ENCODE peak calls at places on chromosomes 7 and 10, in nine cellular contexts. R, C, I, G, X, O, D, V and J are unnamed samples.
A peak's percentile ranks its signal among the peaks of the same experiment; 100 is the strongest.

GRCh38 chr7:12921751-12922345 is 234.4 kb downstream of the ARL4A start:
- DNase-seq in G (no peak), O (no peak), I (no peak), V (no peak), R (no peak), D (no peak), X (no peak), C (peak; percentile 30), J (no peak)

GRCh38 chr10:33537066-33537465 is 202.6 kb upstream of the NRP1 start:
- DNase-seq in D (no peak), O (no peak), G (no peak), R (no peak), I (no peak), X (no peak), C (no peak), V (no peak), J (no peak)

GRCh38 chr10:34864156-34865075 is 49.3 kb upstream of the PARD3 start:
- DNase-seq in I (no peak), R (no peak), C (no peak), O (no peak), V (no peak), G (no peak), X (no peak), D (no peak), J (no peak)

GRCh38 chr7:81416648-81417047 is 353.2 kb downstream of the HGF start:
- DNase-seq in R (no peak), C (no peak), I (no peak), X (no peak), D (no peak), G (no peak), O (no peak), V (no peak), J (no peak)

GRCh38 chr7:23247101-23247601 is 576 bp downstream of the GPNMB start:
- DNase-seq in R (no peak), D (peak; percentile 39), I (no peak), V (no peak), X (no peak), C (no peak), O (no peak), G (no peak), J (no peak)

GRCh38 chr10:102322914-102323313 is 72.6 kb upstream of the NFKB2 start:
- DNase-seq in R (no peak), X (no peak), G (no peak), D (no peak), O (no peak), I (no peak), V (no peak), C (no peak), J (no peak)

GRCh38 chr7:123570390-123571182 is 13.0 kb upstream of the NDUFA5 start:
- DNase-seq in D (no peak), R (no peak), X (no peak), G (no peak), I (no peak), C (no peak), O (no peak), V (no peak), J (no peak)

GRCh38 chr7:82183633-82184032 is 259.9 kb downstream of the CACNA2D1 start:
- DNase-seq in G (no peak), V (no peak), C (no peak), I (no peak), R (no peak), O (no peak), D (no peak), X (no peak), J (no peak)

GRCh38 chr10:91389636-91390512 is 20.3 kb upstream of the HECTD2 start:
- DNase-seq in V (no peak), O (no peak), D (no peak), I (peak; percentile 37), C (no peak), X (no peak), G (peak; percentile 31), R (no peak), J (peak; percentile 47)

GRCh38 chr7:115038158-115038557 is 116.3 kb downstream of the MDFIC start:
- DNase-seq in I (no peak), C (no peak), D (no peak), V (no peak), X (no peak), R (no peak), G (no peak), O (no peak), J (no peak)

GRCh38 chr7:155998328-155998691 is 186.0 kb upstream of the SHH start:
- DNase-seq in X (no peak), O (no peak), G (no peak), V (no peak), R (peak; percentile 72), D (peak; percentile 22), I (no peak), C (no peak), J (no peak)

GRCh38 chr10:46325021-46325420 is 38.2 kb downstream of the ANTXRL start:
- DNase-seq in V (no peak), D (no peak), O (no peak), C (no peak), I (no peak), X (no peak), R (no peak), G (no peak), J (no peak)

GRCh38 chr7:113996405-113996804 is 77.6 kb upstream of the PPP1R3A start:
- DNase-seq in G (no peak), D (no peak), X (no peak), I (no peak), O (no peak), V (no peak), C (no peak), R (no peak), J (no peak)

GRCh38 chr7:100219271-100219737 is 445 bp upstream of the PVRIG start:
- DNase-seq in C (no peak), V (no peak), G (no peak), X (no peak), D (no peak), I (no peak), O (no peak), R (no peak), J (no peak)

GRCh38 chr7:127347567-127348246 is 44.8 kb downstream of the ZNF800 start:
- DNase-seq in G (peak; percentile 96), O (peak; percentile 74), D (peak; percentile 77), V (peak; percentile 72), R (no peak), X (peak; percentile 14), I (no peak), C (peak; percentile 66), J (peak; percentile 60)

DNA sequence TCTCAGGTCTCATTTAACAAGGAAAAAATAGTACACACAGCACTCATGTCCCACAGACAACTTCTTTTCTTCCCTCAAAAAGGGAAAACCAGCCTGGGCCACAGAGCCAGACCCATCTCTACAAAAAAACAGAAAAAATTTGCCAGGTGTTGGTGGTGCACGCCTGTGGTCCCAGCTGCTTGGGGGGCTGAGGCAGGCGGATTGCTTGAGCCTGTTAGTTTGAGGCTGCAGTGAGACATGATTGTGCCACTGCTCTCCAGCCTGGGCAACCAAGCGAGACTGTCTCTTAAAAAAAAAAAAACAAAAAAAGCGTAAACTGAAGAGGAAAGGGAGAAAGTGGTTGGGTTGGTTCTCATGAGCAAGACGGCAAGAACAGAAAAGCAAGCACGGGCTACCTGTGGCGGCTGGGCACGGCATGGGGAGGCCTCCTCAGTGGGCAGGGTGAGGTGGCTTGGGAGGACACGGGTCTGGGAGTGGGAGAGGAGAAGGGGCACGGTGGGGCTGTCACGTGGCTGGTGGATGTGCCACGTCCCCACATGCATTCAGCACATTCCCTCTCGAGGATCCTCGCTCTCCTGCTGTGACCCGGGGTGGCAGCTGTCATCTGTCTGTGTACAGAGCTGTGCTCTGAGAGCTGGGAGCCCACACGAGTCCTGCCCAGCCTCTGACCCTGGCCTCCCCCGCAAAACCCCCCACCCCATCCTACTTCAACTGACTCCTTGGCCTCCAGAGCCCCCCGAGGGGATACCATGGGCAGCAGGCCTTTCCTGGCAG is 219.7 kb downstream of the MLLT10 start:
- DNase-seq in X (no peak), R (no peak), V (no peak), C (no peak), G (no peak), D (no peak), I (no peak), O (no peak), J (no peak)
- H3K27ac ChIP-seq in X (no peak overlapping the region), R (no peak overlapping the region), V (no peak overlapping the region), C (no peak overlapping the region), G (no peak overlapping the region), D (no peak overlapping the region), I (no peak overlapping the region), O (no peak overlapping the region), J (no peak overlapping the region)

DNA sequence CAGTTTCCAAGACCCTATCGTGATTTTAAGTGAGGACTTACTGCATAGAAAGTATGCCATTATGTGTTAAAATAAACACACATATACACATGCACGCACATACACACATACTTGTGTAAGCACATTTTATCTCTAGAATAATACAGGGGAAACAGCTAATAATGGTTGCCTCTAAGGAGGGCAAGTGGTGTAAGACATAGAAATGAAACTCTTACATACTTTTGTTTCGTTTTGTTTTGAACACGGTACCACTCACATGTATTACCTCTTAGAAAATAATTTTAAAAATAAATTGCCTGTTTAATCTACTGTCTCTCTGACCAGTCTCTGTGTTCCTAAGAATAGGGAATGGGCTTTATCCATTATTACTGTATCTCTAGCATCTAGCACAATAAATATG is 49.2 kb downstream of the HERPUD2 start:
- DNase-seq in V (no peak), X (no peak), R (no peak), I (no peak), D (no peak), G (no peak), O (no peak), C (no peak), J (no peak)
- H3K27ac ChIP-seq in V (no peak overlapping the region), X (no peak overlapping the region), R (no peak overlapping the region), I (no peak overlapping the region), D (no peak overlapping the region), G (no peak overlapping the region), O (no peak overlapping the region), C (no peak overlapping the region), J (no peak overlapping the region)

DNA sequence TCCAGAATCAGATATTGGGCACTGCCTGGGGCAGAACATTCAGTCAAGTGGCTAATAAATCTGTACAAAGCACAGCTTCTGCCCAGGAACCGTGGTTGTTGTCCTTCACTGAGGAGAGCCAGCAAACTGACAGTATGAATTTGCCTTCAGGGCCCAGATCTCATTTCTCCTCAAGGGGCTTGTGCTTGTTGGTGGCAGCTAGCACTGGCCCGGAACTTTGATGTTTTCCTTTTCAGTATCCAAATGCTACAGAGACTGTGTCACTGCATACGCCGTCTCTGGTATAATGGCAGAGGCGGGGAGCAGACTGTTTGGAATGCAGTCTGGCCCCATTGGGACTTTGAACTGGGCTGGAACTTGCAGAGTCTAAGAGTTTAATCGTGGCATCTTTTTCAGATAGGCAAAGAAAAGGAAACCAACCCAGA is 30.4 kb upstream of the ADD3 start:
- DNase-seq in V (peak; percentile 76), R (no peak), C (peak; percentile 47), X (no peak), O (no peak), D (no peak), I (no peak), G (no peak), J (no peak)
- H3K27ac ChIP-seq in V (peak overlapping the region; percentile 77), R (peak overlapping the region; percentile 28), C (peak overlapping the region; percentile 53), X (no peak overlapping the region), O (no peak overlapping the region), D (no peak overlapping the region), I (no peak overlapping the region), G (peak overlapping the region; percentile 93), J (no peak overlapping the region)

DNA sequence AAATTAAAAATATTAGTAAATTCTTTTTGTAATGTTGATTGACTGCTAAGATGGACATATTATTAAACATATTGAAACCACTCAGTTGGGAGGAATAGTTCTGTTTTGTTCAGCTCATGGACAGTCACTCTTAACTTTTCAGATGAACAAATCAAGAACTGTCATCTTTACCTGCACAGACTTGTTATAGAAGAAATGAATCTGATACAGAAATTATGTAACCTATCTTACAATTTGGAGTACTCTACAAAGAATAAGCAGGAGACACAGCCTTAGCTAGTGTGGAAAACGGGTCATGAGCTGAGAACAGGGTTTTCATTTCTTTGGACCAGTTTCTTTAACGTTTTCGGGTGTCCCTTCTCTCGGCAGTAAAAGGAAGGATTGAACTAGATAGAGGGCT is 1.2 kb upstream of the ANLN start:
- DNase-seq in X (no peak), C (no peak), O (no peak), V (no peak), R (no peak), G (no peak), I (no peak), D (no peak), J (no peak)
- H3K27ac ChIP-seq in X (peak overlapping the region; percentile 93), C (peak overlapping the region; percentile 23), O (peak overlapping the region; percentile 66), V (peak overlapping the region; percentile 72), R (peak overlapping the region; percentile 70), G (no peak overlapping the region), I (peak overlapping the region; percentile 92), D (no peak overlapping the region), J (no peak overlapping the region)